ENCODE peak calls at places on chromosomes 7 and 10, in five cellular contexts. One of them, this sample, is unnamed.

GRCh38 chr7:151559557-151560183 is 40.0 kb upstream of the RHEB start:
- DNase-seq in NCI-H446 treated with DMSO at 0.1 percent for 48 hours: no peak
- DNase-seq in NCI-H1092 treated with DMSO at 0.1 percent for 48 hours: no peak
- DNase-seq in stimulated activated CD8-positive, alpha-beta memory T cell treated with anti-CD3 and anti-CD28 coated beads, Interleukin-15, amount 100 ng/mL, for 4 hours: no peak
- DNase-seq in kidney tubule cell: no peak
- DNase-seq in this sample: no peak

GRCh38 chr10:119602241-119603095 is 5.7 kb upstream of the TIAL1 start:
- DNase-seq in NCI-H446 treated with DMSO at 0.1 percent for 48 hours: no peak
- DNase-seq in NCI-H1092 treated with DMSO at 0.1 percent for 48 hours: no peak
- DNase-seq in stimulated activated CD8-positive, alpha-beta memory T cell treated with anti-CD3 and anti-CD28 coated beads, Interleukin-15, amount 100 ng/mL, for 4 hours: no peak
- DNase-seq in kidney tubule cell: peak
- DNase-seq in this sample: no peak

GRCh38 chr7:129775695-129776396 is 164.3 kb downstream of the NRF1 start:
- DNase-seq in NCI-H446 treated with DMSO at 0.1 percent for 48 hours: no peak
- DNase-seq in NCI-H1092 treated with DMSO at 0.1 percent for 48 hours: no peak
- DNase-seq in stimulated activated CD8-positive, alpha-beta memory T cell treated with anti-CD3 and anti-CD28 coated beads, Interleukin-15, amount 100 ng/mL, for 4 hours: no peak
- DNase-seq in kidney tubule cell: no peak
- DNase-seq in this sample: no peak

GRCh38 chr10:28219241-28219640 is 83.6 kb downstream of the MPP7 start:
- DNase-seq in NCI-H446 treated with DMSO at 0.1 percent for 48 hours: no peak
- DNase-seq in NCI-H1092 treated with DMSO at 0.1 percent for 48 hours: no peak
- DNase-seq in stimulated activated CD8-positive, alpha-beta memory T cell treated with anti-CD3 and anti-CD28 coated beads, Interleukin-15, amount 100 ng/mL, for 4 hours: no peak
- DNase-seq in kidney tubule cell: no peak
- DNase-seq in this sample: no peak

GRCh38 chr10:6382081-6382480 is 179.3 kb downstream of the PFKFB3 start:
- DNase-seq in NCI-H446 treated with DMSO at 0.1 percent for 48 hours: no peak
- DNase-seq in NCI-H1092 treated with DMSO at 0.1 percent for 48 hours: no peak
- DNase-seq in stimulated activated CD8-positive, alpha-beta memory T cell treated with anti-CD3 and anti-CD28 coated beads, Interleukin-15, amount 100 ng/mL, for 4 hours: peak
- DNase-seq in kidney tubule cell: no peak
- DNase-seq in this sample: no peak

GRCh38 chr7:74288034-74288881 is 949 bp upstream of the CLIP2 start:
- DNase-seq in NCI-H446 treated with DMSO at 0.1 percent for 48 hours: no peak
- DNase-seq in NCI-H1092 treated with DMSO at 0.1 percent for 48 hours: no peak
- DNase-seq in stimulated activated CD8-positive, alpha-beta memory T cell treated with anti-CD3 and anti-CD28 coated beads, Interleukin-15, amount 100 ng/mL, for 4 hours: no peak
- DNase-seq in kidney tubule cell: peak
- DNase-seq in this sample: no peak

GRCh38 chr7:142603870-142604448 is 145.3 kb upstream of the PRSS1 start:
- DNase-seq in NCI-H446 treated with DMSO at 0.1 percent for 48 hours: no peak
- DNase-seq in NCI-H1092 treated with DMSO at 0.1 percent for 48 hours: peak
- DNase-seq in stimulated activated CD8-positive, alpha-beta memory T cell treated with anti-CD3 and anti-CD28 coated beads, Interleukin-15, amount 100 ng/mL, for 4 hours: peak
- DNase-seq in kidney tubule cell: peak
- DNase-seq in this sample: no peak

GRCh38 chr7:131581241-131582157 is 25.1 kb upstream of the PODXL start:
- DNase-seq in NCI-H446 treated with DMSO at 0.1 percent for 48 hours: no peak
- DNase-seq in NCI-H1092 treated with DMSO at 0.1 percent for 48 hours: no peak
- DNase-seq in stimulated activated CD8-positive, alpha-beta memory T cell treated with anti-CD3 and anti-CD28 coated beads, Interleukin-15, amount 100 ng/mL, for 4 hours: no peak
- DNase-seq in kidney tubule cell: no peak
- DNase-seq in this sample: no peak

GRCh38 chr7:101829374-101829773 is 11.9 kb downstream of the CUX1 start:
- DNase-seq in NCI-H446 treated with DMSO at 0.1 percent for 48 hours: no peak
- DNase-seq in NCI-H1092 treated with DMSO at 0.1 percent for 48 hours: no peak
- DNase-seq in stimulated activated CD8-positive, alpha-beta memory T cell treated with anti-CD3 and anti-CD28 coated beads, Interleukin-15, amount 100 ng/mL, for 4 hours: no peak
- DNase-seq in kidney tubule cell: no peak
- DNase-seq in this sample: no peak

GRCh38 chr7:15795371-15795770 is 108.9 kb upstream of the MEOX2 start:
- DNase-seq in NCI-H446 treated with DMSO at 0.1 percent for 48 hours: no peak
- DNase-seq in NCI-H1092 treated with DMSO at 0.1 percent for 48 hours: no peak
- DNase-seq in stimulated activated CD8-positive, alpha-beta memory T cell treated with anti-CD3 and anti-CD28 coated beads, Interleukin-15, amount 100 ng/mL, for 4 hours: no peak
- DNase-seq in kidney tubule cell: no peak
- DNase-seq in this sample: no peak

GRCh38 chr10:86070278-86070677 is 296.3 kb downstream of the GRID1 start:
- DNase-seq in NCI-H446 treated with DMSO at 0.1 percent for 48 hours: no peak
- DNase-seq in NCI-H1092 treated with DMSO at 0.1 percent for 48 hours: no peak
- DNase-seq in stimulated activated CD8-positive, alpha-beta memory T cell treated with anti-CD3 and anti-CD28 coated beads, Interleukin-15, amount 100 ng/mL, for 4 hours: no peak
- DNase-seq in kidney tubule cell: no peak
- DNase-seq in this sample: no peak

GRCh38 chr10:84184517-84184916 is 9.8 kb upstream of the CDHR1 start:
- DNase-seq in NCI-H446 treated with DMSO at 0.1 percent for 48 hours: no peak
- DNase-seq in NCI-H1092 treated with DMSO at 0.1 percent for 48 hours: no peak
- DNase-seq in stimulated activated CD8-positive, alpha-beta memory T cell treated with anti-CD3 and anti-CD28 coated beads, Interleukin-15, amount 100 ng/mL, for 4 hours: no peak
- DNase-seq in kidney tubule cell: no peak
- DNase-seq in this sample: no peak

GRCh38 chr7:39950473-39951155 is 558 bp downstream of the CDK13 start:
- DNase-seq in NCI-H446 treated with DMSO at 0.1 percent for 48 hours: no peak
- DNase-seq in NCI-H1092 treated with DMSO at 0.1 percent for 48 hours: peak
- DNase-seq in stimulated activated CD8-positive, alpha-beta memory T cell treated with anti-CD3 and anti-CD28 coated beads, Interleukin-15, amount 100 ng/mL, for 4 hours: no peak
- DNase-seq in kidney tubule cell: peak
- DNase-seq in this sample: peak

GRCh38 chr7:140533394-140533872 is 54.1 kb upstream of the MKRN1 start:
- DNase-seq in NCI-H446 treated with DMSO at 0.1 percent for 48 hours: no peak
- DNase-seq in NCI-H1092 treated with DMSO at 0.1 percent for 48 hours: no peak
- DNase-seq in stimulated activated CD8-positive, alpha-beta memory T cell treated with anti-CD3 and anti-CD28 coated beads, Interleukin-15, amount 100 ng/mL, for 4 hours: no peak
- DNase-seq in kidney tubule cell: no peak
- DNase-seq in this sample: no peak

GRCh38 chr10:113096111-113097045 is 146.3 kb downstream of the TCF7L2 start:
- DNase-seq in NCI-H446 treated with DMSO at 0.1 percent for 48 hours: no peak
- DNase-seq in NCI-H1092 treated with DMSO at 0.1 percent for 48 hours: no peak
- DNase-seq in stimulated activated CD8-positive, alpha-beta memory T cell treated with anti-CD3 and anti-CD28 coated beads, Interleukin-15, amount 100 ng/mL, for 4 hours: no peak
- DNase-seq in kidney tubule cell: no peak
- DNase-seq in this sample: no peak

GRCh38 chr10:126939706-126940105 is 34.5 kb downstream of the DOCK1 start:
- DNase-seq in NCI-H446 treated with DMSO at 0.1 percent for 48 hours: no peak
- DNase-seq in NCI-H1092 treated with DMSO at 0.1 percent for 48 hours: no peak
- DNase-seq in stimulated activated CD8-positive, alpha-beta memory T cell treated with anti-CD3 and anti-CD28 coated beads, Interleukin-15, amount 100 ng/mL, for 4 hours: no peak
- DNase-seq in kidney tubule cell: no peak
- DNase-seq in this sample: no peak

GRCh38 chr10:72875250-72876055 is 18.1 kb upstream of the OIT3 start:
- DNase-seq in NCI-H446 treated with DMSO at 0.1 percent for 48 hours: no peak
- DNase-seq in NCI-H1092 treated with DMSO at 0.1 percent for 48 hours: peak
- DNase-seq in stimulated activated CD8-positive, alpha-beta memory T cell treated with anti-CD3 and anti-CD28 coated beads, Interleukin-15, amount 100 ng/mL, for 4 hours: no peak
- DNase-seq in kidney tubule cell: peak
- DNase-seq in this sample: no peak

GRCh38 chr7:72481934-72482333 is 69.8 kb upstream of the CALN1 start:
- DNase-seq in NCI-H446 treated with DMSO at 0.1 percent for 48 hours: no peak
- DNase-seq in NCI-H1092 treated with DMSO at 0.1 percent for 48 hours: no peak
- DNase-seq in stimulated activated CD8-positive, alpha-beta memory T cell treated with anti-CD3 and anti-CD28 coated beads, Interleukin-15, amount 100 ng/mL, for 4 hours: no peak
- DNase-seq in kidney tubule cell: no peak
- DNase-seq in this sample: no peak

GRCh38 chr7:36749282-36749960 is 25.1 kb upstream of the AOAH start:
- DNase-seq in NCI-H446 treated with DMSO at 0.1 percent for 48 hours: no peak
- DNase-seq in NCI-H1092 treated with DMSO at 0.1 percent for 48 hours: no peak
- DNase-seq in stimulated activated CD8-positive, alpha-beta memory T cell treated with anti-CD3 and anti-CD28 coated beads, Interleukin-15, amount 100 ng/mL, for 4 hours: no peak
- DNase-seq in kidney tubule cell: peak
- DNase-seq in this sample: no peak

GRCh38 chr10:47260505-47261111 is 39.4 kb upstream of the GDF10 start:
- DNase-seq in NCI-H446 treated with DMSO at 0.1 percent for 48 hours: no peak
- DNase-seq in NCI-H1092 treated with DMSO at 0.1 percent for 48 hours: no peak
- DNase-seq in stimulated activated CD8-positive, alpha-beta memory T cell treated with anti-CD3 and anti-CD28 coated beads, Interleukin-15, amount 100 ng/mL, for 4 hours: no peak
- DNase-seq in kidney tubule cell: no peak
- DNase-seq in this sample: no peak

GRCh38 chr7:41880107-41880506 is 177.2 kb upstream of the INHBA start:
- DNase-seq in NCI-H446 treated with DMSO at 0.1 percent for 48 hours: no peak
- DNase-seq in NCI-H1092 treated with DMSO at 0.1 percent for 48 hours: no peak
- DNase-seq in stimulated activated CD8-positive, alpha-beta memory T cell treated with anti-CD3 and anti-CD28 coated beads, Interleukin-15, amount 100 ng/mL, for 4 hours: no peak
- DNase-seq in kidney tubule cell: peak
- DNase-seq in this sample: no peak

GRCh38 chr7:44608916-44609648 is 2.7 kb downstream of the OGDH start:
- DNase-seq in NCI-H446 treated with DMSO at 0.1 percent for 48 hours: no peak
- DNase-seq in NCI-H1092 treated with DMSO at 0.1 percent for 48 hours: no peak
- DNase-seq in stimulated activated CD8-positive, alpha-beta memory T cell treated with anti-CD3 and anti-CD28 coated beads, Interleukin-15, amount 100 ng/mL, for 4 hours: no peak
- DNase-seq in kidney tubule cell: no peak
- DNase-seq in this sample: no peak

GRCh38 chr10:132865236-132865635 is 77.1 kb downstream of the CFAP46 start:
- DNase-seq in NCI-H446 treated with DMSO at 0.1 percent for 48 hours: no peak
- DNase-seq in NCI-H1092 treated with DMSO at 0.1 percent for 48 hours: no peak
- DNase-seq in stimulated activated CD8-positive, alpha-beta memory T cell treated with anti-CD3 and anti-CD28 coated beads, Interleukin-15, amount 100 ng/mL, for 4 hours: no peak
- DNase-seq in kidney tubule cell: no peak
- DNase-seq in this sample: peak

GRCh38 chr10:6173203-6173602 is 29.5 kb upstream of the PFKFB3 start:
- DNase-seq in NCI-H446 treated with DMSO at 0.1 percent for 48 hours: no peak
- DNase-seq in NCI-H1092 treated with DMSO at 0.1 percent for 48 hours: no peak
- DNase-seq in stimulated activated CD8-positive, alpha-beta memory T cell treated with anti-CD3 and anti-CD28 coated beads, Interleukin-15, amount 100 ng/mL, for 4 hours: no peak
- DNase-seq in kidney tubule cell: no peak
- DNase-seq in this sample: no peak

GRCh38 chr10:122748496-122748895 is 48.9 kb upstream of the C10orf120 start:
- DNase-seq in NCI-H446 treated with DMSO at 0.1 percent for 48 hours: no peak
- DNase-seq in NCI-H1092 treated with DMSO at 0.1 percent for 48 hours: no peak
- DNase-seq in stimulated activated CD8-positive, alpha-beta memory T cell treated with anti-CD3 and anti-CD28 coated beads, Interleukin-15, amount 100 ng/mL, for 4 hours: no peak
- DNase-seq in kidney tubule cell: no peak
- DNase-seq in this sample: no peak

GRCh38 chr10:91034042-91034441 is 113.2 kb upstream of the ANKRD1 start:
- DNase-seq in NCI-H446 treated with DMSO at 0.1 percent for 48 hours: no peak
- DNase-seq in NCI-H1092 treated with DMSO at 0.1 percent for 48 hours: no peak
- DNase-seq in stimulated activated CD8-positive, alpha-beta memory T cell treated with anti-CD3 and anti-CD28 coated beads, Interleukin-15, amount 100 ng/mL, for 4 hours: no peak
- DNase-seq in kidney tubule cell: no peak
- DNase-seq in this sample: no peak

GRCh38 chr10:123595661-123596060 is 70.5 kb upstream of the GPR26 start:
- DNase-seq in NCI-H446 treated with DMSO at 0.1 percent for 48 hours: no peak
- DNase-seq in NCI-H1092 treated with DMSO at 0.1 percent for 48 hours: no peak
- DNase-seq in stimulated activated CD8-positive, alpha-beta memory T cell treated with anti-CD3 and anti-CD28 coated beads, Interleukin-15, amount 100 ng/mL, for 4 hours: no peak
- DNase-seq in kidney tubule cell: no peak
- DNase-seq in this sample: no peak

GRCh38 chr10:131908151-131908550 is 7.3 kb downstream of the PPP2R2D start:
- DNase-seq in NCI-H446 treated with DMSO at 0.1 percent for 48 hours: no peak
- DNase-seq in NCI-H1092 treated with DMSO at 0.1 percent for 48 hours: no peak
- DNase-seq in stimulated activated CD8-positive, alpha-beta memory T cell treated with anti-CD3 and anti-CD28 coated beads, Interleukin-15, amount 100 ng/mL, for 4 hours: no peak
- DNase-seq in kidney tubule cell: no peak
- DNase-seq in this sample: no peak

GRCh38 chr10:119003572-119004289 is 25.8 kb upstream of the NANOS1 start:
- DNase-seq in NCI-H446 treated with DMSO at 0.1 percent for 48 hours: no peak
- DNase-seq in NCI-H1092 treated with DMSO at 0.1 percent for 48 hours: no peak
- DNase-seq in stimulated activated CD8-positive, alpha-beta memory T cell treated with anti-CD3 and anti-CD28 coated beads, Interleukin-15, amount 100 ng/mL, for 4 hours: no peak
- DNase-seq in kidney tubule cell: no peak
- DNase-seq in this sample: no peak

GRCh38 chr7:10085231-10085630 is 888.4 kb upstream of the PHF14 start:
- DNase-seq in NCI-H446 treated with DMSO at 0.1 percent for 48 hours: no peak
- DNase-seq in NCI-H1092 treated with DMSO at 0.1 percent for 48 hours: no peak
- DNase-seq in stimulated activated CD8-positive, alpha-beta memory T cell treated with anti-CD3 and anti-CD28 coated beads, Interleukin-15, amount 100 ng/mL, for 4 hours: no peak
- DNase-seq in kidney tubule cell: no peak
- DNase-seq in this sample: no peak

This sample was measured in activated naive CD4-positive, alpha-beta T cell treated with anti-CD3 and anti-CD28 coated beads, Interleukin-2, amount 50 U/mL, for 72 hours.